ENCODE peak calls at places on chromosomes 16 and 17, in eight cellular contexts. M is CD4-positive, alpha-beta T cell; A is ovary; F is body of pancreas; Z is AG10803; I is activated CD8-positive, alpha-beta T cell treated with anti-CD3 and anti-CD28 coated beads for 36 hours; K is stimulated activated CD4-positive, alpha-beta T cell treated with anti-CD3 and anti-CD28 coated beads, Interleukin-1b, Interleukin-23, amount 100 ng/mL, for 4 hours; W is GM23338. Q is an unnamed sample.

GRCh38 chr17:28878158-28878910 is 19.2 kb downstream of the FLOT2 start:
- DNase-seq in Z (no peak), A (no peak), K (no peak), W (no peak), F (no peak), I (no peak), M (no peak), Q (no peak)

GRCh38 chr17:46777943-46778915 is 40.3 kb downstream of the WNT3 start:
- DNase-seq in I (no peak), A (no peak), K (no peak), M (no peak), F (no peak), Z (no peak), W (peak), Q (peak)

GRCh38 chr17:80063815-80064585 is 27.6 kb downstream of the CCDC40 start:
- DNase-seq in W (no peak), K (no peak), M (no peak), I (no peak), F (peak), Z (peak), A (peak), Q (peak)

GRCh38 chr17:45895304-45895968 is 1.1 kb downstream of the MAPT start:
- DNase-seq in K (no peak), M (peak), F (peak), A (no peak), I (peak), Z (no peak), W (peak), Q (no peak)

GRCh38 chr17:74045608-74046007 is 157.9 kb upstream of the RPL38 start:
- DNase-seq in Z (no peak), M (no peak), A (no peak), W (no peak), F (no peak), K (no peak), I (no peak), Q (no peak)

GRCh38 chr17:28404812-28405570 is 1.0 kb downstream of the SLC46A1 start:
- DNase-seq in I (no peak), F (peak), K (no peak), A (peak), Z (no peak), M (no peak), W (peak), Q (no peak)

GRCh38 chr17:48543854-48544355 is 1.0 kb downstream of the HOXB2 start:
- DNase-seq in M (no peak), W (no peak), A (no peak), Z (no peak), F (no peak), K (no peak), I (peak), Q (no peak)

GRCh38 chr16:11392041-11392581 is 46.9 kb downstream of the RMI2 start:
- DNase-seq in A (no peak), Z (no peak), K (no peak), I (no peak), F (no peak), M (no peak), W (no peak), Q (no peak)

GRCh38 chr17:34222732-34223486 is 32.2 kb upstream of the CCL2 start:
- DNase-seq in K (no peak), M (no peak), Z (peak), I (no peak), A (no peak), F (no peak), W (no peak), Q (peak)

GRCh38 chr17:81917565-81918332 is at the start of gene SIRT7:
- DNase-seq in F (peak), I (peak), M (peak), A (peak), Z (peak), K (peak), W (peak), Q (peak)

GRCh38 chr17:78133971-78134898 is 3.7 kb downstream of the TMC8 start:
- DNase-seq in I (peak), M (peak), K (peak), Z (no peak), W (peak), A (no peak), F (peak), Q (peak)

GRCh38 chr17:76054112-76054476 is 18.2 kb downstream of the SRP68 start:
- DNase-seq in A (no peak), I (no peak), Z (no peak), W (no peak), M (no peak), K (no peak), F (no peak), Q (peak)

GRCh38 chr17:7211512-7212277 is 7.9 kb downstream of the DLG4 start:
- DNase-seq in K (no peak), A (no peak), W (peak), F (no peak), M (no peak), Z (no peak), I (no peak), Q (no peak)

GRCh38 chr16:74297296-74297665 is 667 bp downstream of the PSMD7 start:
- DNase-seq in A (no peak), K (no peak), I (peak), F (no peak), M (peak), Z (peak), W (peak), Q (no peak)

GRCh38 chr17:67911038-67911782 is 85.1 kb downstream of the C17orf58 start:
- DNase-seq in A (no peak), I (no peak), M (no peak), Z (no peak), K (no peak), W (no peak), F (no peak), Q (no peak)

GRCh38 chr16:15775209-15775608 is 81.6 kb downstream of the MYH11 start:
- DNase-seq in F (no peak), Z (no peak), A (no peak), K (no peak), M (no peak), I (no peak), W (peak), Q (no peak)

GRCh38 chr16:84481051-84481735 is 23.3 kb downstream of the MEAK7 start:
- DNase-seq in M (no peak), Z (no peak), F (no peak), I (no peak), K (no peak), W (no peak), A (no peak), Q (no peak)

GRCh38 chr17:34562387-34562786 is 17.0 kb upstream of the TMEM132E start:
- DNase-seq in M (no peak), W (peak), I (no peak), Z (no peak), F (no peak), A (no peak), K (no peak), Q (no peak)

GRCh38 chr17:16516594-16517018 is 24.6 kb upstream of the LRRC75A start:
- DNase-seq in A (peak), F (no peak), W (no peak), K (no peak), I (no peak), M (no peak), Z (peak), Q (peak)

GRCh38 chr17:78131172-78132085 is 858 bp downstream of the TMC8 start:
- DNase-seq in Z (no peak), M (no peak), W (no peak), I (peak), F (no peak), K (peak), A (no peak), Q (peak)

GRCh38 chr16:84603115-84603816 is 14.6 kb downstream of the COTL1 start:
- DNase-seq in W (no peak), I (peak), K (no peak), M (peak), A (peak), Z (peak), F (peak), Q (peak)

GRCh38 chr16:69396187-69397061 is 10.6 kb upstream of the TERF2 start:
- DNase-seq in K (peak), Z (peak), F (peak), M (peak), W (peak), A (peak), I (peak), Q (peak)

GRCh38 chr17:80724723-80725388 is 180.2 kb downstream of the RPTOR start:
- DNase-seq in A (peak), I (no peak), F (no peak), K (no peak), M (no peak), W (no peak), Z (peak), Q (no peak)

GRCh38 chr17:72471296-72471695 is 350.5 kb downstream of the SOX9 start:
- DNase-seq in K (no peak), F (no peak), W (no peak), M (no peak), A (no peak), I (no peak), Z (no peak), Q (no peak)

Q was measured in MV-4-11.